ENCODE peak calls at places on chromosome 15, in six cellular contexts. E is K562, W is HepG2, G is GM23338, H is GM12878, P is H1. F is an unnamed sample.

GRCh38 chr15:89442155-89442554 is 54.2 kb downstream of the RHCG start:
- DNase-seq in E (no peak), W (no peak), G (no peak), H (no peak), P (no peak), F (no peak)

GRCh38 chr15:74786659-74787165 is 4.8 kb downstream of the CSK start:
- DNase-seq in E (no peak), W (no peak), G (no peak), H (no peak), P (no peak), F (no peak)

GRCh38 chr15:45829336-45830153 is 194.7 kb downstream of the SQOR start:
- DNase-seq in E (no peak), W (no peak), G (no peak), H (no peak), P (no peak), F (peak; percentile 21)

GRCh38 chr15:101723161-101723873 is 956 bp downstream of the TARS3 start:
- DNase-seq in E (no peak), W (no peak), G (no peak), H (peak; percentile 82), P (no peak), F (no peak)

GRCh38 chr15:67033521-67033920 is 31.9 kb upstream of the SMAD3 start:
- DNase-seq in E (no peak), W (no peak), G (peak; percentile 52), H (no peak), P (peak; percentile 59), F (peak; percentile 36)

GRCh38 chr15:73982251-73982962 is 9.7 kb downstream of the STOML1 start:
- DNase-seq in E (no peak), W (no peak), G (no peak), H (no peak), P (no peak), F (no peak)

GRCh38 chr15:85545757-85546156 is 165.4 kb downstream of the AKAP13 start:
- DNase-seq in E (no peak), W (no peak), G (no peak), H (no peak), P (no peak), F (no peak)

GRCh38 chr15:63439536-63440264 is 58.1 kb upstream of the CA12 start:
- DNase-seq in E (no peak), W (no peak), G (no peak), H (no peak), P (no peak), F (no peak)

GRCh38 chr15:31079519-31079918 is 22.0 kb downstream of the TRPM1 start:
- DNase-seq in E (no peak), W (no peak), G (peak; percentile 71), H (no peak), P (no peak), F (no peak)

GRCh38 chr15:57654136-57654845 is 52.2 kb upstream of the POLR2M start:
- DNase-seq in E (no peak), W (no peak), G (no peak), H (no peak), P (no peak), F (no peak)

GRCh38 chr15:44536298-44536961 is 517 bp upstream of the EIF3J start:
- DNase-seq in E (peak; percentile 87), W (peak; percentile 77), G (peak; percentile 95), H (no peak), P (peak; percentile 92), F (peak; percentile 82)

GRCh38 chr15:44535509-44536297 is 1.2 kb upstream of the EIF3J start:
- DNase-seq in E (peak; percentile 12), W (peak; percentile 15), G (peak; percentile 53), H (no peak), P (peak; percentile 44), F (no peak)

GRCh38 chr15:44535092-44535491 is 1.9 kb upstream of the EIF3J start:
- DNase-seq in E (no peak), W (no peak), G (no peak), H (no peak), P (peak; percentile 28), F (no peak)

GRCh38 chr15:44536962-44537727 is at the start of gene EIF3J:
- DNase-seq in E (peak; percentile 96), W (peak; percentile 91), G (peak; percentile 45), H (peak; percentile 82), P (peak; percentile 59), F (peak; percentile 90)

DNA sequence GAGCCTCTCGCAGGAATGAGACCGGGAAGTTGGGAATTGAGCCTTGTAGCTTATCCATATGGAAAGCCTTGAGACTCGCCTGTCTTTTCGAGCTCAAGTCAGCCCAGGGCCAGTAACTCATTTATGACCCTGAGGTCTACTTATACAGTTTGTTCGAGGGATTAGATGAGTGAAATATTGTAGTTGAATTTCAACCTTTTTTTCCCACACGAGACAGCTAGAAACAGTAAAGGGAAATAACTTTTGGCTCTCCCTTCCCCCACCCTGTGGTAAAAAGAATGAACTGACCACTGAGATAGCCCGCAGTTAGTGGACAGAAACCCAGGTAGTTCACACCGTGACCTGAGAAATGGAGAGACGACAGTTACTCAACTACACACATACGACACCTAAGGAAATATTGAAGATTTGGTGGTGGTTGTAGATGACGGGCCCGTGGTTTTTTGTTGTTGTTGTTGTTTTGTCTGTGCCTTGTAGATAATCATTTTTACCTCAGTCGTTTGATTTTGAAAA is 837 bp downstream of the EIF3J start:
- DNase-seq in E (peak; percentile 50), W (peak; percentile 49), G (peak; percentile 60), H (no peak), P (no peak), F (no peak)
- TF ChIP-seq CREB1 in E (no peak), W (no peak), G (no peak), H (no peak), P (no peak), F (no peak)

DNA sequence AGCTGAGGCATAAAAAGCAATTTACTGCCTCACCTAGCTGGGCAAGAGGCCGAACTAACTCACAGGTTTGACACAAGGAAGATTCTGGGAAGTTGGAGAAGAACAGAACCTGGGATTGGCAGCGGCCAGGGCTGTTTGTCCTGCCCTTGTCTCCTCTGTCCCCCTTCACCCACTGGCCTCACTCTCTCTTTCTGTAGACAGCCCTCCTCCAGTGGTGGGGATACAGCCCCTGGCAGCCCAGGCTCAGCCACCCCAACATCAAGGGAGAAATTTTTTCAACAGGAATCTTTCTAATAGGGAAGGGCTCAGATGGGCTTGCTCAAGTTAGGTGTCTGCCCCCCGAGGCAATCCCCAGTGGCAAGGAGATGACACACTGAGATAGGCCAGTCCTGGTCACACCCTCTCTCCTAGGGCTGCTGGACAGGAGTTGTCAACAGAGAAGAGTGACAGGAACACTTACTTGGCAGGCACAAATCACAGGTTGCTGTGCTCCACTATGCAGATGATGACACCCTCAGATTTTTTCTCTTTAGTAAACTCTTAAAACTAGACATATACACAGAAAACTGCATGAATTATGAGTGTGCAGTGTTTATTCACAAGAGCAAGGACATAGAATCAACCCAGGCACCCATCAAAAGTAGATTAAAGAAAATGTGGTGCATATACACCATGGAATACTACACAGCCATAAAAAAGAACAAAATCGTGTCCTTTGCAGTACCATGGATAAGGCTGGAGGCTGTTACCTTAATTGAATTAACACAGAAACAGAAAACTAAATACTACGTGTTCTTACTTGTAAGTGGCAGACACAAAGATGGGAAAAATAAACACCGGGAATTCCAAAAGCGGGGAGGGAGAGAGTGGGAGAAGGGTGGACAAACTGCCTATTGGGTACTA is 36.4 kb downstream of the PLA2G4D start:
- DNase-seq in E (no peak), W (no peak), G (no peak), H (no peak), P (no peak), F (no peak)
- TF ChIP-seq CREB1 in E (no peak), W (no peak), G (no peak), H (no peak), P (no peak), F (no peak)

GRCh38 chr15:79513916-79514315 is 81.8 kb downstream of the MINAR1 start:
- DNase-seq in E (peak; percentile 47), W (no peak), G (peak; percentile 16), H (no peak), P (no peak), F (no peak)
- TF ChIP-seq CREB1 in E (no peak), W (no peak), G (no peak), H (no peak), P (no peak), F (no peak)

GRCh38 chr15:34610388-34610787 is 26.9 kb upstream of the GOLGA8B start:
- DNase-seq in E (no peak), W (no peak), G (peak; percentile 52), H (no peak), P (no peak), F (no peak)
- TF ChIP-seq CREB1 in E (no peak), W (no peak), G (no peak), H (no peak), P (no peak), F (no peak)

DNA sequence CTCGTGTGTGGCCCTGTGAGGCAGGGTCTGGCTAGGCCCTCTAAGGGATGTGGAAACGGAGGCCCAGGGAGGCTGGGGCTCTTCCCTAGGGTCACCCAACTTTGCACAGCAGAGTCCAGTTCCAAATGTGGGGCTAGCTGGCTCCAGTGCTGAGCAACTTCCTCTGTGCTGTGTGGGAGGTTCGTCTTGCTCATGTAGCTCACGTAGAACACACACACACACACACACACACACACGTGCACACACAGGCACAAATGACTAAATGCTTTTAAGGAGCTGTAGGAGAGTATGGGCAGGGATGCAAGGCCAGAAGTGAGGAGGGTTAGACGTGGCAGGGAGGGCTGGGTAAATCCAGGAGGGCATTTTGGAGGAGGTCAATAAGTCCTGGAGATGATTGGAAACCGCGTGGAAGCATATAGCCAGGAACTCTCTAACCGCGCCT is 213.8 kb downstream of the RPLP1 start:
- DNase-seq in E (no peak), W (no peak), G (no peak), H (no peak), P (no peak), F (no peak)
- TF ChIP-seq CREB1 in E (no peak), W (no peak), G (no peak), H (peak; percentile 34), P (no peak), F (no peak)

DNA sequence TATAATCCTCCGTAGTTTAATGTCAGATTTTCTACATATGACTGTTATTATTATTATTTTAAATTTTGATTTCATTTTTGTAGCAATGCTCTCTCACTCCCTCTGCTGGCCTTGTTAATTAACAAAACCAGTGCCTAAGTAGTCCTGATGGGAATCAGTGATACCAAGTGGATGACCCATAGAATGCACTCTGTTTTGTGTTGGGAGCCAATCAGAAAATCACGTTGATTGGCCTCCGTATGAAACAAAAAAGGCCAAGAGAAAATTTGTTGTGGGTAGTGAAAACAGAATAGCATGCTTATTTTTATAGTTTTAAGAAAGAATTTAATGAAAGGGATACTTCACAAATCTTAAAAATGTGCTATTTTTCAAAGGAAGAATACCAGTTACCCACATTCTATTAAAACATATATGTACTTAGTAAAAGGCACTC is 34.4 kb upstream of the MEIS2 start:
- DNase-seq in E (peak; percentile 52), W (peak; percentile 34), G (peak; percentile 69), H (no peak), P (no peak), F (no peak)
- TF ChIP-seq CREB1 in E (no peak), W (no peak), G (no peak), H (no peak), P (no peak), F (no peak)

GRCh38 chr15:77025066-77025435 is 30.1 kb downstream of the PSTPIP1 start:
- DNase-seq in E (no peak), W (no peak), G (no peak), H (no peak), P (no peak), F (peak; percentile 5)

GRCh38 chr15:77026501-77027110 is 31.7 kb downstream of the PSTPIP1 start:
- DNase-seq in E (no peak), W (no peak), G (no peak), H (no peak), P (peak; percentile 44), F (peak; percentile 10)

GRCh38 chr15:77025941-77026411 is 31.1 kb downstream of the PSTPIP1 start:
- DNase-seq in E (no peak), W (no peak), G (no peak), H (no peak), P (peak; percentile 42), F (peak; percentile 3)

GRCh38 chr15:77024273-77025065 is 29.5 kb downstream of the PSTPIP1 start:
- DNase-seq in E (peak; percentile 84), W (peak; percentile 21), G (peak; percentile 82), H (no peak), P (peak; percentile 96), F (peak; percentile 86)

GRCh38 chr15:77025471-77025901 is 30.6 kb downstream of the PSTPIP1 start:
- DNase-seq in E (no peak), W (no peak), G (no peak), H (no peak), P (peak; percentile 36), F (peak; percentile 14)
- TF ChIP-seq CREB1 in E (no peak), W (no peak), G (no peak), H (no peak), P (no peak), F (no peak)